ENCODE peak calls at places on chromosomes 4 and X, in eight cellular contexts. One of them, this sample, is unnamed.

GRCh38 chr4:129043523-129043922 is 49.8 kb downstream of the SCLT1 start:
- DNase-seq in cerebellar cortex: peak; percentile 18
- DNase-seq in stimulated activated CD4-positive, alpha-beta T cell treated with anti-CD3 and anti-CD28 coated beads, Interleukin-15, amount 100 ng/mL, for 1 hour: no peak
- DNase-seq in cardiac fibroblast: peak; percentile 61
- DNase-seq in left ventricle myocardium superior: no peak
- DNase-seq in occipital lobe: no peak
- DNase-seq in CD8-positive, alpha-beta T cell: no peak
- DNase-seq in fibroblast of the aortic adventitia: peak; percentile 42
- DNase-seq in this sample: no peak

GRCh38 chr4:174629265-174629664 is 107.0 kb upstream of the HPGD start:
- DNase-seq in cerebellar cortex: no peak
- DNase-seq in stimulated activated CD4-positive, alpha-beta T cell treated with anti-CD3 and anti-CD28 coated beads, Interleukin-15, amount 100 ng/mL, for 1 hour: no peak
- DNase-seq in cardiac fibroblast: no peak
- DNase-seq in left ventricle myocardium superior: no peak
- DNase-seq in occipital lobe: no peak
- DNase-seq in CD8-positive, alpha-beta T cell: no peak
- DNase-seq in fibroblast of the aortic adventitia: no peak
- DNase-seq in this sample: no peak

GRCh38 chr4:121658125-121658524 is 38.7 kb downstream of the ANXA5 start:
- DNase-seq in cerebellar cortex: no peak
- DNase-seq in stimulated activated CD4-positive, alpha-beta T cell treated with anti-CD3 and anti-CD28 coated beads, Interleukin-15, amount 100 ng/mL, for 1 hour: no peak
- DNase-seq in cardiac fibroblast: no peak
- DNase-seq in left ventricle myocardium superior: no peak
- DNase-seq in occipital lobe: no peak
- DNase-seq in CD8-positive, alpha-beta T cell: no peak
- DNase-seq in fibroblast of the aortic adventitia: no peak
- DNase-seq in this sample: no peak

GRCh38 chr4:46196086-46196485 is 72.2 kb upstream of the GABRG1 start:
- DNase-seq in cerebellar cortex: no peak
- DNase-seq in stimulated activated CD4-positive, alpha-beta T cell treated with anti-CD3 and anti-CD28 coated beads, Interleukin-15, amount 100 ng/mL, for 1 hour: no peak
- DNase-seq in cardiac fibroblast: no peak
- DNase-seq in left ventricle myocardium superior: no peak
- DNase-seq in occipital lobe: no peak
- DNase-seq in CD8-positive, alpha-beta T cell: no peak
- DNase-seq in fibroblast of the aortic adventitia: no peak
- DNase-seq in this sample: no peak

GRCh38 chrX:38313190-38313589 is 14.1 kb downstream of the RPGR start:
- DNase-seq in cerebellar cortex: no peak
- DNase-seq in stimulated activated CD4-positive, alpha-beta T cell treated with anti-CD3 and anti-CD28 coated beads, Interleukin-15, amount 100 ng/mL, for 1 hour: no peak
- DNase-seq in cardiac fibroblast: peak; percentile 7
- DNase-seq in left ventricle myocardium superior: no peak
- DNase-seq in occipital lobe: no peak
- DNase-seq in CD8-positive, alpha-beta T cell: no peak
- DNase-seq in fibroblast of the aortic adventitia: no peak
- DNase-seq in this sample: no peak

GRCh38 chrX:73850124-73851013 is 287.4 kb downstream of the CHIC1 start:
- DNase-seq in cerebellar cortex: peak; percentile 2
- DNase-seq in stimulated activated CD4-positive, alpha-beta T cell treated with anti-CD3 and anti-CD28 coated beads, Interleukin-15, amount 100 ng/mL, for 1 hour: no peak
- DNase-seq in cardiac fibroblast: peak; percentile 26
- DNase-seq in left ventricle myocardium superior: no peak
- DNase-seq in occipital lobe: no peak
- DNase-seq in CD8-positive, alpha-beta T cell: no peak
- DNase-seq in fibroblast of the aortic adventitia: peak; percentile 37
- DNase-seq in this sample: no peak

GRCh38 chr4:77354550-77354949 is 197.5 kb downstream of the CCNG2 start:
- DNase-seq in cerebellar cortex: no peak
- DNase-seq in stimulated activated CD4-positive, alpha-beta T cell treated with anti-CD3 and anti-CD28 coated beads, Interleukin-15, amount 100 ng/mL, for 1 hour: no peak
- DNase-seq in cardiac fibroblast: no peak
- DNase-seq in left ventricle myocardium superior: no peak
- DNase-seq in occipital lobe: no peak
- DNase-seq in CD8-positive, alpha-beta T cell: no peak
- DNase-seq in fibroblast of the aortic adventitia: no peak
- DNase-seq in this sample: no peak

GRCh38 chr4:182496392-182496791 is 253.2 kb downstream of the TENM3 start:
- DNase-seq in cerebellar cortex: no peak
- DNase-seq in stimulated activated CD4-positive, alpha-beta T cell treated with anti-CD3 and anti-CD28 coated beads, Interleukin-15, amount 100 ng/mL, for 1 hour: no peak
- DNase-seq in cardiac fibroblast: no peak
- DNase-seq in left ventricle myocardium superior: no peak
- DNase-seq in occipital lobe: no peak
- DNase-seq in CD8-positive, alpha-beta T cell: no peak
- DNase-seq in fibroblast of the aortic adventitia: no peak
- DNase-seq in this sample: no peak

GRCh38 chr4:173735055-173735454 is 205.0 kb upstream of the HAND2 start:
- DNase-seq in cerebellar cortex: no peak
- DNase-seq in stimulated activated CD4-positive, alpha-beta T cell treated with anti-CD3 and anti-CD28 coated beads, Interleukin-15, amount 100 ng/mL, for 1 hour: no peak
- DNase-seq in cardiac fibroblast: peak; percentile 32
- DNase-seq in left ventricle myocardium superior: no peak
- DNase-seq in occipital lobe: no peak
- DNase-seq in CD8-positive, alpha-beta T cell: no peak
- DNase-seq in fibroblast of the aortic adventitia: peak; percentile 81
- DNase-seq in this sample: no peak

GRCh38 chrX:9746148-9746880 is 19.3 kb downstream of the GPR143 start:
- DNase-seq in cerebellar cortex: no peak
- DNase-seq in stimulated activated CD4-positive, alpha-beta T cell treated with anti-CD3 and anti-CD28 coated beads, Interleukin-15, amount 100 ng/mL, for 1 hour: no peak
- DNase-seq in cardiac fibroblast: peak; percentile 78
- DNase-seq in left ventricle myocardium superior: no peak
- DNase-seq in occipital lobe: no peak
- DNase-seq in CD8-positive, alpha-beta T cell: no peak
- DNase-seq in fibroblast of the aortic adventitia: peak; percentile 77
- DNase-seq in this sample: no peak

GRCh38 chrX:24002792-24003191 is 24.2 kb downstream of the KLHL15 start:
- DNase-seq in cerebellar cortex: no peak
- DNase-seq in stimulated activated CD4-positive, alpha-beta T cell treated with anti-CD3 and anti-CD28 coated beads, Interleukin-15, amount 100 ng/mL, for 1 hour: no peak
- DNase-seq in cardiac fibroblast: no peak
- DNase-seq in left ventricle myocardium superior: no peak
- DNase-seq in occipital lobe: no peak
- DNase-seq in CD8-positive, alpha-beta T cell: no peak
- DNase-seq in fibroblast of the aortic adventitia: no peak
- DNase-seq in this sample: no peak

GRCh38 chrX:112147206-112147605 is 64.6 kb upstream of the TRPC5 start:
- DNase-seq in cerebellar cortex: peak; percentile 5
- DNase-seq in stimulated activated CD4-positive, alpha-beta T cell treated with anti-CD3 and anti-CD28 coated beads, Interleukin-15, amount 100 ng/mL, for 1 hour: no peak
- DNase-seq in cardiac fibroblast: peak; percentile 0
- DNase-seq in left ventricle myocardium superior: no peak
- DNase-seq in occipital lobe: no peak
- DNase-seq in CD8-positive, alpha-beta T cell: no peak
- DNase-seq in fibroblast of the aortic adventitia: no peak
- DNase-seq in this sample: no peak

GRCh38 chrX:72621619-72622485 is 49.2 kb upstream of the HDAC8 start:
- DNase-seq in cerebellar cortex: no peak
- DNase-seq in stimulated activated CD4-positive, alpha-beta T cell treated with anti-CD3 and anti-CD28 coated beads, Interleukin-15, amount 100 ng/mL, for 1 hour: no peak
- DNase-seq in cardiac fibroblast: peak; percentile 67
- DNase-seq in left ventricle myocardium superior: no peak
- DNase-seq in occipital lobe: no peak
- DNase-seq in CD8-positive, alpha-beta T cell: no peak
- DNase-seq in fibroblast of the aortic adventitia: peak; percentile 59
- DNase-seq in this sample: no peak

GRCh38 chr4:5927747-5928146 is 34.9 kb upstream of the CRMP1 start:
- DNase-seq in cerebellar cortex: no peak
- DNase-seq in stimulated activated CD4-positive, alpha-beta T cell treated with anti-CD3 and anti-CD28 coated beads, Interleukin-15, amount 100 ng/mL, for 1 hour: no peak
- DNase-seq in cardiac fibroblast: no peak
- DNase-seq in left ventricle myocardium superior: no peak
- DNase-seq in occipital lobe: no peak
- DNase-seq in CD8-positive, alpha-beta T cell: no peak
- DNase-seq in fibroblast of the aortic adventitia: no peak
- DNase-seq in this sample: no peak

GRCh38 chrX:153310901-153311300 is 10.7 kb downstream of the PNMA6F start:
- DNase-seq in cerebellar cortex: no peak
- DNase-seq in stimulated activated CD4-positive, alpha-beta T cell treated with anti-CD3 and anti-CD28 coated beads, Interleukin-15, amount 100 ng/mL, for 1 hour: no peak
- DNase-seq in cardiac fibroblast: no peak
- DNase-seq in left ventricle myocardium superior: no peak
- DNase-seq in occipital lobe: no peak
- DNase-seq in CD8-positive, alpha-beta T cell: no peak
- DNase-seq in fibroblast of the aortic adventitia: no peak
- DNase-seq in this sample: no peak

GRCh38 chr4:151743894-151744293 is 16.9 kb downstream of the GATB start:
- DNase-seq in cerebellar cortex: no peak
- DNase-seq in stimulated activated CD4-positive, alpha-beta T cell treated with anti-CD3 and anti-CD28 coated beads, Interleukin-15, amount 100 ng/mL, for 1 hour: no peak
- DNase-seq in cardiac fibroblast: no peak
- DNase-seq in left ventricle myocardium superior: no peak
- DNase-seq in occipital lobe: no peak
- DNase-seq in CD8-positive, alpha-beta T cell: no peak
- DNase-seq in fibroblast of the aortic adventitia: no peak
- DNase-seq in this sample: no peak

GRCh38 chr4:82599336-82599735 is 37.5 kb upstream of the TMEM150C start:
- DNase-seq in cerebellar cortex: peak; percentile 5
- DNase-seq in stimulated activated CD4-positive, alpha-beta T cell treated with anti-CD3 and anti-CD28 coated beads, Interleukin-15, amount 100 ng/mL, for 1 hour: no peak
- DNase-seq in cardiac fibroblast: no peak
- DNase-seq in left ventricle myocardium superior: no peak
- DNase-seq in occipital lobe: no peak
- DNase-seq in CD8-positive, alpha-beta T cell: no peak
- DNase-seq in fibroblast of the aortic adventitia: no peak
- DNase-seq in this sample: no peak

GRCh38 chr4:53777244-53777984 is 186.1 kb upstream of the LNX1 start:
- DNase-seq in cerebellar cortex: no peak
- DNase-seq in stimulated activated CD4-positive, alpha-beta T cell treated with anti-CD3 and anti-CD28 coated beads, Interleukin-15, amount 100 ng/mL, for 1 hour: no peak
- DNase-seq in cardiac fibroblast: peak; percentile 82
- DNase-seq in left ventricle myocardium superior: no peak
- DNase-seq in occipital lobe: no peak
- DNase-seq in CD8-positive, alpha-beta T cell: no peak
- DNase-seq in fibroblast of the aortic adventitia: peak; percentile 87
- DNase-seq in this sample: no peak

GRCh38 chrX:139920306-139920705 is 12.5 kb downstream of the ATP11C start:
- DNase-seq in cerebellar cortex: no peak
- DNase-seq in stimulated activated CD4-positive, alpha-beta T cell treated with anti-CD3 and anti-CD28 coated beads, Interleukin-15, amount 100 ng/mL, for 1 hour: no peak
- DNase-seq in cardiac fibroblast: peak; percentile 43
- DNase-seq in left ventricle myocardium superior: no peak
- DNase-seq in occipital lobe: no peak
- DNase-seq in CD8-positive, alpha-beta T cell: no peak
- DNase-seq in fibroblast of the aortic adventitia: peak; percentile 57
- DNase-seq in this sample: no peak